ENCODE peak calls at places on chromosome 16, in seven cellular contexts. B is AG04450, J is SHP77, N is A673, L is GM23338, Q is iPS-NIHi11, C is fibroblast of mammary gland. H is an unnamed sample.
A peak's percentile ranks its signal among the peaks of the same experiment; 100 is the strongest.

GRCh38 chr16:87068751-87069150 is 248.4 kb downstream of the C16orf95 start:
- DNase-seq in B (no peak), J (no peak), N (no peak), L (no peak), Q (no peak), C (no peak), H (no peak)

GRCh38 chr16:85514295-85514600 is 98.9 kb upstream of the GSE1 start:
- DNase-seq in B (no peak), J (no peak), N (no peak), L (no peak), Q (no peak), C (no peak), H (no peak)

GRCh38 chr16:8944113-8944765 is 19.5 kb downstream of the USP7 start:
- DNase-seq in B (no peak), J (no peak), N (no peak), L (no peak), Q (no peak), C (no peak), H (no peak)

GRCh38 chr16:59210955-59211541 is 476.9 kb upstream of the GOT2 start:
- DNase-seq in B (no peak), J (no peak), N (no peak), L (peak; percentile 83), Q (peak; percentile 47), C (peak; percentile 21), H (peak; percentile 81)

GRCh38 chr16:84277244-84277823 is 17.3 kb upstream of the WFDC1 start:
- DNase-seq in B (no peak), J (peak; percentile 37), N (peak; percentile 68), L (peak; percentile 86), Q (peak; percentile 70), C (peak; percentile 47), H (peak; percentile 67)

GRCh38 chr16:59440502-59440901 is 706.4 kb upstream of the GOT2 start:
- DNase-seq in B (no peak), J (no peak), N (no peak), L (no peak), Q (no peak), C (no peak), H (no peak)

GRCh38 chr16:29857133-29857760 is 5.8 kb downstream of the CDIPT start:
- DNase-seq in B (no peak), J (no peak), N (no peak), L (no peak), Q (no peak), C (peak; percentile 89), H (no peak)

GRCh38 chr16:50390914-50391700 is 22.3 kb upstream of the BRD7 start:
- DNase-seq in B (no peak), J (no peak), N (no peak), L (no peak), Q (no peak), C (no peak), H (no peak)

GRCh38 chr16:30585022-30585399 is 486 bp downstream of the ZNF785 start:
- DNase-seq in B (no peak), J (peak; percentile 32), N (peak; percentile 51), L (peak; percentile 70), Q (peak; percentile 32), C (peak; percentile 12), H (peak; percentile 58)

GRCh38 chr16:56245197-56245596 is 53.9 kb downstream of the GNAO1 start:
- DNase-seq in B (no peak), J (no peak), N (no peak), L (no peak), Q (no peak), C (no peak), H (peak; percentile 69)

GRCh38 chr16:5228369-5228768 is 130.8 kb upstream of the EEF2KMT start:
- DNase-seq in B (no peak), J (no peak), N (no peak), L (peak; percentile 86), Q (peak; percentile 82), C (no peak), H (peak; percentile 29)

GRCh38 chr16:72560617-72561016 is 388.7 kb upstream of the PMFBP1 start:
- DNase-seq in B (no peak), J (no peak), N (peak; percentile 58), L (no peak), Q (no peak), C (peak; percentile 34), H (no peak)

GRCh38 chr16:77897038-77897437 is 108.7 kb downstream of the VAT1L start:
- DNase-seq in B (no peak), J (no peak), N (no peak), L (no peak), Q (no peak), C (peak; percentile 68), H (no peak)

GRCh38 chr16:85602402-85602801 is 10.7 kb upstream of the GSE1 start:
- DNase-seq in B (no peak), J (no peak), N (no peak), L (no peak), Q (no peak), C (no peak), H (no peak)

GRCh38 chr16:66247516-66248089 is 118.9 kb upstream of the CDH5 start:
- DNase-seq in B (no peak), J (no peak), N (no peak), L (no peak), Q (no peak), C (peak; percentile 88), H (no peak)

GRCh38 chr16:77869997-77870813 is 81.8 kb downstream of the VAT1L start:
- DNase-seq in B (no peak), J (no peak), N (peak; percentile 29), L (peak; percentile 21), Q (peak; percentile 37), C (no peak), H (no peak)

H was measured in ELF-1.